ENCODE peak calls at places on chromosomes 12 and 14, in seven cellular contexts. Y is IMR-90, C is A549, W is Peyer's patch, O is body of pancreas, T is heart left ventricle, G is right lobe of liver. N is an unnamed sample.

GRCh38 chr12:80282761-80283160 is 161.3 kb upstream of the PTPRQ start:
- DNase-seq in G (no peak), T (no peak), O (no peak), Y (peak), W (no peak), C (no peak), N (no peak)

GRCh38 chr14:44530482-44530881 is 23.4 kb upstream of the FSCB start:
- DNase-seq in C (no peak), W (no peak), G (no peak), Y (no peak), O (no peak), T (no peak), N (no peak)

GRCh38 chr12:67648306-67649164 is at the start of gene DYRK2:
- DNase-seq in G (peak), W (peak), C (peak), O (peak), T (peak), Y (peak), N (peak)

GRCh38 chr12:106066726-106067325 is 71.9 kb downstream of the NUAK1 start:
- DNase-seq in T (no peak), G (no peak), C (no peak), W (no peak), Y (no peak), O (no peak), N (no peak)

GRCh38 chr14:68408680-68409079 is 384.2 kb downstream of the ZFP36L1 start:
- DNase-seq in Y (peak), G (no peak), T (no peak), O (no peak), W (no peak), C (no peak), N (no peak)

GRCh38 chr12:2586159-2587035 is 208.4 kb upstream of the FKBP4 start:
- DNase-seq in W (no peak), Y (peak), T (no peak), O (no peak), C (no peak), G (no peak), N (no peak)

GRCh38 chr12:69015017-69015416 is 82.0 kb upstream of the CPM start:
- DNase-seq in O (no peak), T (no peak), C (no peak), G (no peak), W (no peak), Y (no peak), N (no peak)

GRCh38 chr14:93081875-93082570 is 33.7 kb downstream of the ITPK1 start:
- DNase-seq in W (peak), G (no peak), C (no peak), Y (no peak), T (no peak), O (no peak), N (no peak)

GRCh38 chr12:114165921-114166320 is 199.8 kb upstream of the RBM19 start:
- DNase-seq in W (no peak), O (no peak), G (no peak), T (no peak), Y (no peak), C (no peak), N (no peak)

GRCh38 chr14:68862954-68863594 is 70.2 kb upstream of the ZFP36L1 start:
- DNase-seq in G (peak), C (peak), Y (peak), T (peak), W (peak), O (peak), N (peak)

GRCh38 chr12:8544295-8544694 is 3.6 kb upstream of the CLEC4E start:
- DNase-seq in O (peak), C (peak), G (peak), W (peak), Y (peak), T (peak), N (no peak)

GRCh38 chr14:71474866-71475265 is 457.4 kb upstream of the RGS6 start:
- DNase-seq in G (no peak), Y (no peak), W (no peak), T (no peak), C (no peak), O (no peak), N (no peak)
- H3K27ac ChIP-seq in G (no peak), Y (no peak), W (no peak), T (no peak), C (no peak), O (no peak), N (no peak)

DNA sequence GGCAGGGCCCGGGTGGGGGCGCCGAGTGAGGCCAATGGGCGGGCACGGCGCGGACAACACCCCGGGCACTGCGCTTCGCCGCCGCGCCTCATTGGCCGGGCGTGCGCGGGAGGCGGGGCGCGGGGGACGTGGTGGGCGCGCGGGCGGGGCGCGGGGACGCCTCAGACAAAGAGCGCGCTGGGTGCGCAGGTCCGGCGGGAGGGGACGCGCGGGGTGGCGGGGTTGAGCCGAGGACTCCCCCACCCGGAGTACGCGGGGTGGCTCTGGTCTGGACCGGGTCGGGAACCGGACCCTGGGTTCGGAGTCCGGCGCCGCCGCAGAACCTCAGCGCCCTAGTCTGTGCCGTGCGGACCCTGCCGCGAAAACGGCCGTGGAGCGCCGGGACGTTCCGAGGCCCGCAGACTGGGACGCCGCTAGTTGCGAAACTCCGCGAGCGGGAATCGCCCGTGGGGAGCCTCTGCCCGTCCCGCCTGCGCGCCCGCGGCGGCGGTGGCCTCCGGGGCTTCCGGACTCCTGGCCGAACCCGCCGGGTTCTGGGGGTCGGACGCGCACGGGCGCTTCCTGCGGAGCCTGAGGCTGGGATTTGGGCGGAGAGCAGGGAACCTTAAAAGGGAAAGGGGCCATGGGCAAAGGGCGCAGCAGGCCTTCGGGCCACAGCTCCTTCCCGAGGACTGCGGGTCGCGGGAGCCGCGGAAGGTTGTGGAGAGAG is 416 bp upstream of the SLC25A29 start:
- DNase-seq in G (peak), O (peak), C (peak), Y (peak), W (peak), T (peak), N (peak)
- TF ChIP-seq POLR2A in G (peak), O (peak), C (peak), Y (peak), W (peak), T (peak), N (peak)

GRCh38 chr12:25933001-25933400 is 25.5 kb upstream of the RASSF8 start:
- DNase-seq in G (no peak), Y (no peak), O (no peak), T (no peak), C (no peak), W (no peak), N (no peak)

GRCh38 chr12:25938581-25938980 is 19.9 kb upstream of the RASSF8 start:
- DNase-seq in W (no peak), T (no peak), G (no peak), C (no peak), O (no peak), Y (no peak), N (no peak)

GRCh38 chr12:25935355-25936144 is 22.9 kb upstream of the RASSF8 start:
- DNase-seq in T (no peak), Y (no peak), C (no peak), O (no peak), G (no peak), W (no peak), N (no peak)

GRCh38 chr12:25937096-25937495 is 21.4 kb upstream of the RASSF8 start:
- DNase-seq in G (no peak), W (no peak), T (no peak), C (no peak), O (no peak), Y (no peak), N (no peak)

DNA sequence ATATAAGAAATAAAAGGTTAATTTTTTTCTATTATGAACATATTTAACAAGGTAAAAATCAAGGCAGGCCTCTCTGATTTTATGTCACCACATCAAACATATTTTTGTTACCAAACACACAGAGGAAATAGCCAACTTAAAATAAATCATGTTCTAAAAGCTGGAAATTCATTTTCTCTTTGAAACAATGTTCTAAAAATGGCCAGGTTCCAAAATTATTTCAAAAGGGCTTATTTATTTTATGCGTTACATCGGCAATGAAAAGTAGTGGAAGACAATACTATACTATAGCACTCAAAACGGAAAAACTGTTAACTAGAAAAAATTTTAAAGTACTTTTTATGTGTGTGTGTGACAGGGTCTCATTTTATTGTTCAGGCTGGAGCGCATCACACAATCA is 24.0 kb upstream of the RASSF8 start:
- DNase-seq in G (no peak), Y (no peak), W (no peak), T (no peak), O (no peak), C (no peak), N (no peak)
- H3K27ac ChIP-seq in G (no peak), Y (no peak), W (no peak), T (no peak), O (no peak), C (no peak), N (no peak)

GRCh38 chr14:77126461-77126990 is 15.1 kb downstream of the ZDHHC22 start:
- DNase-seq in T (no peak), O (no peak), W (no peak), C (no peak), Y (no peak), G (no peak), N (no peak)

GRCh38 chr14:77125275-77126073 is 16.1 kb downstream of the ZDHHC22 start:
- DNase-seq in G (no peak), C (no peak), T (no peak), W (no peak), Y (no peak), O (no peak), N (no peak)

GRCh38 chr14:77126074-77126325 is 15.6 kb downstream of the ZDHHC22 start:
- DNase-seq in C (no peak), Y (no peak), W (no peak), O (no peak), T (no peak), G (no peak), N (no peak)

GRCh38 chr14:77123381-77124344 is 17.9 kb downstream of the ZDHHC22 start:
- DNase-seq in Y (no peak), G (peak), T (peak), C (no peak), O (peak), W (peak), N (no peak)

DNA sequence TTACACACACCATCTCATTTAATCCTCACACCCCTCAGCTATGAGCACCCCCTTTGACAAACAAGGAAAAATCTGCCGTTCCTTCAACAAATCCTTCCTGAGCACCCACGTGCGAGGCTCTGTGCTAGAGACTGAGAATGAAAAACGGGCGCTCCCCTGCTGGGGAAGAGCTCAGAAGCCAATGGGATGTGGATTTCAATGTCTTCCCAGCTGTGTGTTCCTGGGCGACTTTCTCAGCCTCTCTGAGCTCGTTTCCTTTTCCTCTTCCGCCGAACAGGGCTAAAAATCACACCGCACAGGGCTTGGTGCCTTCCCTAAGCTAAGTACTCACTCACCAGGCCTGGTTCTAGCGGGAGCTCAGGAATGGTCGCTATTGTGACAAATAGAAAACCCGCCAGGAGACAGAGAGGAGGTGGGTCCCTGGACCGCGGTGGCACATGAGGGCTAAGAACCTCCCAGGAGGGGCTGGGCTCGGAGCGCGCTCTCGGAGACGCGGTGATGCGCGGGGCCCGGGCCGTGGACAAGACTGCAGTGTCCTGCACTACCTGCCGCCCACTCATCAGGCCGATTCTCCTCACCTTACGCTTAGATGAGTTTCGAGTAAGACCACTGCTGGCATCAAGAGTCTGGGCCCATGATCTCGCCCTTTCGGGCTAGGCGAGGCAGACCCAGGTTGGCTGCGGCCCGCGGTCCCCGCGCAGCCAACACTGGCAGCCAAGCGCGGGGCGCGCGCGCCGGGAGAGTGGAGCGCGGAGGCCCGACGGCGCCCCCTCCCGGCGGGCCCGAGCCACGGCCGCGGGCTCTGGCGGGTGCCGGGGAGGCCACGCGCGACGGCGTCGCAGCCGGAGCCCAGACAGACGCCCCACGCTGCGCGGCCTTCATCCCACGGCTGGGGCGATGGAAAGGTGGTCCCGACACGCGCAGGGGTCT is 17.0 kb downstream of the ZDHHC22 start:
- DNase-seq in Y (peak), G (peak), C (no peak), O (peak), T (peak), W (peak), N (no peak)
- TF ChIP-seq POLR2A in Y (no peak), G (no peak), C (peak), O (no peak), T (no peak), W (no peak), N (no peak)

DNA sequence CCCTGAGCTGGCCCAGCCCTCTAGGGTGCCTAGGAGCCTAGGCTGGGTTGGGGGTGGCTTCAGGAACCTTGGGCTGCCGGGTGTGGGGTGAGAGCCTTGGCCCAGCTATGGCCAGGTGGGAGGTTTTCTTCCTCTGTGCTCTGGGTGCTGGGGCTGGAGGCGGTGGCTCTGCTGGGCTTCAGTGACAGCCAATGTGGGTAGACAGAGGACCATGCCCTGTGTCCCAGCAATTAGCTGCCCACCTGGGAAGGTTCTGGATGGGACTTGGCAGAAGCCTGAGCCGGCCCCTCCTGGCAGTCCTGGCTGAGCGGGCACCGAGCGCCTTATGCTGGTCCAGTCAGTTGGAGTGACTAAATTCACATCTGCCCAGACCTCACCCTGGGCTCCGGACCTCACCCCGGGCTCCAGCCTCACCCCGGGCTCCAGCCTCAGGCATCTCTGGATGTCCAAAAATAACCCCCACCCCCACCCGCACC is 46.8 kb downstream of the CYP46A1 start:
- DNase-seq in Y (no peak), O (peak), C (no peak), W (no peak), T (peak), G (peak), N (peak)
- H3K27ac ChIP-seq in Y (no peak), O (no peak), C (peak), W (no peak), T (no peak), G (no peak), N (peak)

GRCh38 chr12:45725631-45726593 is 3.6 kb upstream of the ARID2 start:
- DNase-seq in C (peak), G (peak), O (no peak), T (no peak), W (peak), Y (peak), N (no peak)
- TF ChIP-seq POLR2A in C (no peak), G (no peak), O (no peak), T (no peak), W (no peak), Y (no peak), N (no peak)

DNA sequence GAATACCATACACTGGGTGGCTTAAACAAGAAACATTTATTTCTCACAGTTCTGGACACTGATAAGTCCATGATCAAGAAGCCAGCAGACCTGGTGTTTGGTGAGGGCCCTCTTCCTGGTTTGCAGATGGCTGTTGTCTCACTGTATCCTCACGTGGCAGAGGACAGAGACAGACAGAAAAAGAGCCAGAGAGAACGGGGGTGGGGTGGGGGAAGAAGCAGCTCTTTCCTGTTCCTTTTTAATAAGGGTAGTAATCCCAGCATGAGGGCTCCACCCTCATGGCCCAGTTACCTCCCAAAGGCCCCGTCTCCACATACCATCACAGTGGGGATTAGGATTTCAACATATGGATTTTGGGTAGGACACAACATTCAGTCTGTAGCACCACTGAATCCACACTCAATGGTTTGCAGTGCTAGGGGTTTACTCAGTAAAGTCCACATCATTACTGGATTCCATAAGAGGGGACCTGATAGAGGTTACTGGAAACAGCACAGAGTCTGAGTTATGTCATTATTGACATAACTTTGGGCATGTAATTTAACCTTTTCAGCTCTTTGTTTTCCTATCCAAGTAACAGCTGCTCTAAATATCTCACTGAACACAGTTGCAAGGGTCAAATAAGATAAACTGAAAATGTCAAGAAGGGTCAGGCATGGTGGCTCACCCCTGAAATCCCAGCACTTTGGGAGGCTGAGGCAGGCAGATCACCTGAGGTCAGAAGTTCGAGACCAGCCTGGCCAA is 53.2 kb downstream of the RPAP3 start:
- DNase-seq in Y (no peak), G (peak), T (no peak), O (peak), C (no peak), W (no peak), N (no peak)
- H3K27ac ChIP-seq in Y (no peak), G (no peak), T (no peak), O (no peak), C (peak), W (no peak), N (peak)

GRCh38 chr14:75150150-75150549 is 23.3 kb upstream of the NEK9 start:
- DNase-seq in Y (no peak), O (no peak), G (no peak), C (no peak), T (no peak), W (no peak), N (no peak)
- TF ChIP-seq POLR2A in Y (no peak), O (no peak), G (no peak), C (no peak), T (no peak), W (no peak), N (no peak)

GRCh38 chr12:124405151-124405550 is 110.3 kb downstream of the RFLNA start:
- DNase-seq in Y (no peak), W (no peak), O (no peak), C (no peak), G (no peak), T (no peak), N (no peak)

GRCh38 chr12:124405592-124405991 is 110.7 kb downstream of the RFLNA start:
- DNase-seq in C (no peak), Y (no peak), G (no peak), T (no peak), W (no peak), O (no peak), N (no peak)

GRCh38 chr12:124408822-124409517 is 114.1 kb downstream of the RFLNA start:
- DNase-seq in C (no peak), G (no peak), Y (no peak), W (no peak), T (no peak), O (peak), N (peak)

GRCh38 chr12:124406043-124406442 is 111.2 kb downstream of the RFLNA start:
- DNase-seq in W (no peak), T (no peak), C (no peak), O (no peak), Y (no peak), G (no peak), N (no peak)

DNA sequence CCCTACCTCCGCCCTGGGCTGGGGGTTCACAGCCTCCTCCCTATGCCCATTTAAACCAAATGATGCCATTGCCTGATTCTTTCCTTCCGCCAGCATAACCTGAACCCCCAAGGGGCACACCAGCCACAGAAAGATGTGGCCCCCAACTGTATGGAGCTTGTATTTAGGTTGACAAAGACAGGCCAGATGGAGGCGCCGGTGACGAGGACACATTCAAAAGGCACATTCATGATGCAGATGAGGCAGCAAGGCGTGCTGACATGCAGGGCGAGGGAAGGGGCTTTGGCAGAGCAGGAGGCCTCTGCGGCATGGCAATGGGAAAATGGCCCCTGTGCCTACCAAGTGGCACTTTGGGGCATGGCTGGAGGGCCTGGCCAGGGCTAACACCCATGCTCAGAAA is 112.2 kb downstream of the RFLNA start:
- DNase-seq in G (no peak), W (no peak), T (no peak), Y (no peak), C (no peak), O (no peak), N (no peak)
- H3K27ac ChIP-seq in G (no peak), W (no peak), T (no peak), Y (no peak), C (no peak), O (no peak), N (no peak)

N was measured in sigmoid colon.